ENCODE peak calls at places on chromosome 5, in nine cellular contexts. One of them, this sample, is unnamed.

GRCh38 chr5:112867411-112867810 is 6.3 kb downstream of the SRP19 start:
- DNase-seq in neural crest cell: no peak
- DNase-seq in progenitor cell of endocrine pancreas: no peak
- DNase-seq in MM.1S: no peak
- DNase-seq in keratinocyte: no peak
- DNase-seq in WERI-Rb-1: no peak
- DNase-seq in BJ: no peak
- DNase-seq in fibroblast of pulmonary artery: no peak
- DNase-seq in CD8-positive, alpha-beta T cell: no peak
- DNase-seq in this sample: no peak

GRCh38 chr5:27592231-27592630 is 553.8 kb upstream of the CDH9 start:
- DNase-seq in MM.1S: no peak
- DNase-seq in BJ: no peak
- DNase-seq in CD8-positive, alpha-beta T cell: no peak
- DNase-seq in WERI-Rb-1: no peak
- DNase-seq in keratinocyte: no peak
- DNase-seq in neural crest cell: no peak
- DNase-seq in fibroblast of pulmonary artery: peak; percentile 67
- DNase-seq in progenitor cell of endocrine pancreas: no peak
- DNase-seq in this sample: no peak

GRCh38 chr5:88785396-88786216 is 97.4 kb downstream of the MEF2C start:
- DNase-seq in BJ: peak; percentile 91
- DNase-seq in progenitor cell of endocrine pancreas: no peak
- DNase-seq in neural crest cell: no peak
- DNase-seq in keratinocyte: peak; percentile 44
- DNase-seq in WERI-Rb-1: no peak
- DNase-seq in CD8-positive, alpha-beta T cell: no peak
- DNase-seq in MM.1S: no peak
- DNase-seq in fibroblast of pulmonary artery: peak; percentile 94
- DNase-seq in this sample: no peak

GRCh38 chr5:173581408-173582197 is 34.8 kb downstream of the BOD1 start:
- DNase-seq in MM.1S: peak; percentile 14
- DNase-seq in neural crest cell: peak; percentile 81
- DNase-seq in keratinocyte: no peak
- DNase-seq in WERI-Rb-1: peak; percentile 77
- DNase-seq in CD8-positive, alpha-beta T cell: peak; percentile 36
- DNase-seq in BJ: no peak
- DNase-seq in fibroblast of pulmonary artery: peak; percentile 52
- DNase-seq in progenitor cell of endocrine pancreas: peak; percentile 62
- DNase-seq in this sample: peak; percentile 54

GRCh38 chr5:143576721-143577484 is 173.4 kb upstream of the NR3C1 start:
- DNase-seq in BJ: peak; percentile 41
- DNase-seq in MM.1S: no peak
- DNase-seq in fibroblast of pulmonary artery: peak; percentile 88
- DNase-seq in neural crest cell: no peak
- DNase-seq in keratinocyte: no peak
- DNase-seq in CD8-positive, alpha-beta T cell: no peak
- DNase-seq in progenitor cell of endocrine pancreas: no peak
- DNase-seq in WERI-Rb-1: no peak
- DNase-seq in this sample: no peak

GRCh38 chr5:110917161-110917875 is 154.2 kb upstream of the TSLP start:
- DNase-seq in CD8-positive, alpha-beta T cell: no peak
- DNase-seq in BJ: no peak
- DNase-seq in fibroblast of pulmonary artery: peak; percentile 28
- DNase-seq in progenitor cell of endocrine pancreas: no peak
- DNase-seq in neural crest cell: no peak
- DNase-seq in MM.1S: no peak
- DNase-seq in WERI-Rb-1: no peak
- DNase-seq in keratinocyte: no peak
- DNase-seq in this sample: no peak

GRCh38 chr5:167143726-167144125 is 1147.7 kb upstream of the WWC1 start:
- DNase-seq in WERI-Rb-1: no peak
- DNase-seq in keratinocyte: no peak
- DNase-seq in progenitor cell of endocrine pancreas: no peak
- DNase-seq in CD8-positive, alpha-beta T cell: no peak
- DNase-seq in neural crest cell: no peak
- DNase-seq in MM.1S: no peak
- DNase-seq in fibroblast of pulmonary artery: no peak
- DNase-seq in BJ: no peak
- DNase-seq in this sample: no peak

GRCh38 chr5:155472780-155473179 is 459.2 kb downstream of the KIF4B start:
- DNase-seq in WERI-Rb-1: no peak
- DNase-seq in BJ: no peak
- DNase-seq in fibroblast of pulmonary artery: no peak
- DNase-seq in keratinocyte: no peak
- DNase-seq in MM.1S: no peak
- DNase-seq in neural crest cell: no peak
- DNase-seq in progenitor cell of endocrine pancreas: no peak
- DNase-seq in CD8-positive, alpha-beta T cell: no peak
- DNase-seq in this sample: no peak

GRCh38 chr5:59296317-59297264 is 596.9 kb downstream of the PDE4D start:
- DNase-seq in CD8-positive, alpha-beta T cell: no peak
- DNase-seq in keratinocyte: no peak
- DNase-seq in neural crest cell: no peak
- DNase-seq in BJ: no peak
- DNase-seq in fibroblast of pulmonary artery: peak; percentile 48
- DNase-seq in WERI-Rb-1: no peak
- DNase-seq in MM.1S: peak; percentile 18
- DNase-seq in progenitor cell of endocrine pancreas: no peak
- DNase-seq in this sample: no peak

GRCh38 chr5:132130918-132131715 is 57.5 kb downstream of the CSF2 start:
- DNase-seq in MM.1S: no peak
- DNase-seq in neural crest cell: no peak
- DNase-seq in keratinocyte: no peak
- DNase-seq in BJ: no peak
- DNase-seq in fibroblast of pulmonary artery: no peak
- DNase-seq in WERI-Rb-1: no peak
- DNase-seq in CD8-positive, alpha-beta T cell: no peak
- DNase-seq in progenitor cell of endocrine pancreas: no peak
- DNase-seq in this sample: no peak

GRCh38 chr5:132136906-132137305 is 63.3 kb downstream of the CSF2 start:
- DNase-seq in MM.1S: no peak
- DNase-seq in CD8-positive, alpha-beta T cell: no peak
- DNase-seq in WERI-Rb-1: no peak
- DNase-seq in BJ: peak; percentile 37
- DNase-seq in keratinocyte: peak; percentile 73
- DNase-seq in fibroblast of pulmonary artery: peak; percentile 88
- DNase-seq in progenitor cell of endocrine pancreas: no peak
- DNase-seq in neural crest cell: no peak
- DNase-seq in this sample: no peak

GRCh38 chr5:132132138-132132537 is 58.5 kb downstream of the CSF2 start:
- DNase-seq in BJ: no peak
- DNase-seq in keratinocyte: no peak
- DNase-seq in CD8-positive, alpha-beta T cell: no peak
- DNase-seq in progenitor cell of endocrine pancreas: no peak
- DNase-seq in neural crest cell: no peak
- DNase-seq in MM.1S: no peak
- DNase-seq in WERI-Rb-1: no peak
- DNase-seq in fibroblast of pulmonary artery: peak; percentile 8
- DNase-seq in this sample: no peak

GRCh38 chr5:132138260-132138659 is 64.7 kb downstream of the CSF2 start:
- DNase-seq in CD8-positive, alpha-beta T cell: no peak
- DNase-seq in MM.1S: no peak
- DNase-seq in WERI-Rb-1: no peak
- DNase-seq in BJ: peak; percentile 51
- DNase-seq in fibroblast of pulmonary artery: peak; percentile 69
- DNase-seq in keratinocyte: peak; percentile 82
- DNase-seq in progenitor cell of endocrine pancreas: no peak
- DNase-seq in neural crest cell: no peak
- DNase-seq in this sample: no peak

DNA sequence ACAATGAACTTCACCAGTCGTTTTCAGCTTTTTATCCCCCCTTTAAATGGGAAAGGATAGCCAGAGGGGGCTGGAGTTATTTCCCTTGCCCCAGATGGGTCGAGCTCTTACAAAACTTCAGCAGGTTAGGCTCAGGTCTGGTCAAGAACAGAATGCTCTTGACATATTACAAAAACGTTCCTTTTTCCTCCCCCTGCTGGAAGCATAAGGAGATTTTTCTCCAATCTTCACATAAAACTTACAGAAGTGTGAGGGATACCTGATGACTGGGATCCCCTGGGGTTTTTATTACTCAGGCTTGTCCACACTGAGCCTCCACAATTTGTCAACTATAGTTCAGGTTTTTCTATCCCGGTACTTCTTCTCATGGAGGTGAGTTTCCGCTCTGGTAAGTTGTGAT is 60.8 kb downstream of the CSF2 start:
- DNase-seq in BJ: no peak
- DNase-seq in WERI-Rb-1: no peak
- DNase-seq in CD8-positive, alpha-beta T cell: no peak
- DNase-seq in neural crest cell: no peak
- DNase-seq in MM.1S: peak; percentile 61
- DNase-seq in progenitor cell of endocrine pancreas: no peak
- DNase-seq in fibroblast of pulmonary artery: peak; percentile 50
- DNase-seq in keratinocyte: no peak
- DNase-seq in this sample: no peak
- TF ChIP-seq CTCF in BJ: peak; percentile 36
- TF ChIP-seq CTCF in WERI-Rb-1: no peak
- TF ChIP-seq CTCF in CD8-positive, alpha-beta T cell: no peak
- TF ChIP-seq CTCF in neural crest cell: peak; percentile 40
- TF ChIP-seq CTCF in MM.1S: peak; percentile 49
- TF ChIP-seq CTCF in progenitor cell of endocrine pancreas: peak; percentile 42
- TF ChIP-seq CTCF in fibroblast of pulmonary artery: peak; percentile 41
- TF ChIP-seq CTCF in keratinocyte: peak; percentile 37
- TF ChIP-seq CTCF in this sample: peak; percentile 21

GRCh38 chr5:126490167-126490937 is 67.1 kb downstream of the GRAMD2B start:
- DNase-seq in MM.1S: no peak
- DNase-seq in CD8-positive, alpha-beta T cell: no peak
- DNase-seq in progenitor cell of endocrine pancreas: no peak
- DNase-seq in fibroblast of pulmonary artery: no peak
- DNase-seq in neural crest cell: peak; percentile 14
- DNase-seq in BJ: peak; percentile 66
- DNase-seq in WERI-Rb-1: peak; percentile 74
- DNase-seq in keratinocyte: no peak
- DNase-seq in this sample: no peak
- TF ChIP-seq CTCF in MM.1S: no peak
- TF ChIP-seq CTCF in CD8-positive, alpha-beta T cell: no peak
- TF ChIP-seq CTCF in progenitor cell of endocrine pancreas: no peak
- TF ChIP-seq CTCF in fibroblast of pulmonary artery: no peak
- TF ChIP-seq CTCF in neural crest cell: peak; percentile 24
- TF ChIP-seq CTCF in BJ: peak; percentile 22
- TF ChIP-seq CTCF in WERI-Rb-1: peak; percentile 47
- TF ChIP-seq CTCF in keratinocyte: peak; percentile 63
- TF ChIP-seq CTCF in this sample: no peak

GRCh38 chr5:94812232-94812631 is 193.8 kb downstream of the SLF1 start:
- DNase-seq in progenitor cell of endocrine pancreas: no peak
- DNase-seq in WERI-Rb-1: no peak
- DNase-seq in BJ: no peak
- DNase-seq in keratinocyte: no peak
- DNase-seq in neural crest cell: no peak
- DNase-seq in CD8-positive, alpha-beta T cell: no peak
- DNase-seq in MM.1S: no peak
- DNase-seq in fibroblast of pulmonary artery: no peak
- DNase-seq in this sample: no peak
- TF ChIP-seq CTCF in progenitor cell of endocrine pancreas: no peak
- TF ChIP-seq CTCF in WERI-Rb-1: no peak
- TF ChIP-seq CTCF in BJ: no peak
- TF ChIP-seq CTCF in keratinocyte: no peak
- TF ChIP-seq CTCF in neural crest cell: no peak
- TF ChIP-seq CTCF in CD8-positive, alpha-beta T cell: no peak
- TF ChIP-seq CTCF in MM.1S: no peak
- TF ChIP-seq CTCF in fibroblast of pulmonary artery: no peak
- TF ChIP-seq CTCF in this sample: no peak

DNA sequence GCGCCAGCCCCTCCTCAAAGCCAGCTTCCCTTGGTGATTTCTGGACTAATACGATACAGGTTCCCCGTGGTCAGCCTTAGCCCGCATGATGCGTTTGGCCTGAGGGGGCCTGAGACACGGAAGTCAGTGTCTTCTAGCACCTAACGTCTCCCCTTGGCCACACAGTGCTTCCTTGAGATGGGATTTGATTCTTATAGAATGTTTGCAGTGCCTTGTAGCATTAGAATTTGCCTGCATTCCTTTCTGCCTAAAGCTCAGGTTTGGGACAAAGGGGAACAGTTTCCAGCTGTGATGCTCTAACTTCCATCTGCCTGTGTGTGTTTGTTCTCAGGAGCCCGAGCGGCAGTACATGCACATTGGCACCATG is 34.4 kb downstream of the CFAP90 start:
- DNase-seq in progenitor cell of endocrine pancreas: no peak
- DNase-seq in WERI-Rb-1: no peak
- DNase-seq in MM.1S: no peak
- DNase-seq in BJ: no peak
- DNase-seq in neural crest cell: no peak
- DNase-seq in fibroblast of pulmonary artery: no peak
- DNase-seq in CD8-positive, alpha-beta T cell: no peak
- DNase-seq in keratinocyte: no peak
- DNase-seq in this sample: no peak
- TF ChIP-seq CTCF in progenitor cell of endocrine pancreas: no peak
- TF ChIP-seq CTCF in WERI-Rb-1: no peak
- TF ChIP-seq CTCF in MM.1S: no peak
- TF ChIP-seq CTCF in BJ: no peak
- TF ChIP-seq CTCF in neural crest cell: peak; percentile 22
- TF ChIP-seq CTCF in fibroblast of pulmonary artery: no peak
- TF ChIP-seq CTCF in CD8-positive, alpha-beta T cell: no peak
- TF ChIP-seq CTCF in keratinocyte: peak; percentile 3
- TF ChIP-seq CTCF in this sample: peak; percentile 51

GRCh38 chr5:81884871-81885270 is 87.0 kb upstream of the ATG10 start:
- DNase-seq in MM.1S: no peak
- DNase-seq in progenitor cell of endocrine pancreas: no peak
- DNase-seq in WERI-Rb-1: no peak
- DNase-seq in CD8-positive, alpha-beta T cell: no peak
- DNase-seq in neural crest cell: no peak
- DNase-seq in fibroblast of pulmonary artery: no peak
- DNase-seq in BJ: no peak
- DNase-seq in keratinocyte: no peak
- DNase-seq in this sample: no peak
- TF ChIP-seq CTCF in MM.1S: no peak
- TF ChIP-seq CTCF in progenitor cell of endocrine pancreas: no peak
- TF ChIP-seq CTCF in WERI-Rb-1: no peak
- TF ChIP-seq CTCF in CD8-positive, alpha-beta T cell: no peak
- TF ChIP-seq CTCF in neural crest cell: no peak
- TF ChIP-seq CTCF in fibroblast of pulmonary artery: no peak
- TF ChIP-seq CTCF in BJ: no peak
- TF ChIP-seq CTCF in keratinocyte: no peak
- TF ChIP-seq CTCF in this sample: no peak

GRCh38 chr5:132883261-132883834 is 9.9 kb downstream of the LEAP2 start:
- DNase-seq in keratinocyte: peak; percentile 11
- DNase-seq in neural crest cell: peak; percentile 28
- DNase-seq in CD8-positive, alpha-beta T cell: peak; percentile 16
- DNase-seq in progenitor cell of endocrine pancreas: no peak
- DNase-seq in MM.1S: peak; percentile 46
- DNase-seq in fibroblast of pulmonary artery: peak; percentile 85
- DNase-seq in WERI-Rb-1: peak; percentile 47
- DNase-seq in BJ: no peak
- DNase-seq in this sample: peak; percentile 72
- TF ChIP-seq CTCF in keratinocyte: peak; percentile 65
- TF ChIP-seq CTCF in neural crest cell: peak; percentile 74
- TF ChIP-seq CTCF in CD8-positive, alpha-beta T cell: peak; percentile 46
- TF ChIP-seq CTCF in progenitor cell of endocrine pancreas: peak; percentile 70
- TF ChIP-seq CTCF in MM.1S: peak; percentile 73
- TF ChIP-seq CTCF in fibroblast of pulmonary artery: peak; percentile 79
- TF ChIP-seq CTCF in WERI-Rb-1: peak; percentile 72
- TF ChIP-seq CTCF in BJ: peak; percentile 79
- TF ChIP-seq CTCF in this sample: peak; percentile 84